ENCODE peak calls at places on chromosomes 12 and 14, in four cellular contexts. Y is A549, N is left ventricle myocardium inferior, S is kidney. O is an unnamed sample.

GRCh38 chr14:51157012-51157411 is 62.1 kb upstream of the TRIM9 start:
- DNase-seq in Y (peak; percentile 22), N (no peak), S (no peak), O (peak; percentile 49)

GRCh38 chr12:45130881-45131281 is 80.0 kb upstream of the DBX2 start:
- DNase-seq in Y (peak; percentile 28), N (no peak), S (no peak), O (peak; percentile 68)

GRCh38 chr12:20593611-20594010 is 101.5 kb upstream of the SLCO1C1 start:
- DNase-seq in Y (no peak), N (no peak), S (no peak), O (no peak)

GRCh38 chr14:54187439-54187838 is 209.4 kb upstream of the CDKN3 start:
- DNase-seq in Y (no peak), N (no peak), S (no peak), O (no peak)

GRCh38 chr14:51682411-51682810 is 30.7 kb downstream of the FRMD6 start:
- DNase-seq in Y (no peak), N (no peak), S (no peak), O (no peak)

GRCh38 chr12:49917788-49918173 is 14.1 kb upstream of the FAIM2 start:
- DNase-seq in Y (no peak), N (no peak), S (peak; percentile 43), O (peak; percentile 13)

GRCh38 chr14:93956514-93957332 is 19.6 kb downstream of the ASB2 start:
- DNase-seq in Y (no peak), N (no peak), S (no peak), O (no peak)

GRCh38 chr12:102511575-102511974 is 31.2 kb upstream of the IGF1 start:
- DNase-seq in Y (no peak), N (no peak), S (no peak), O (no peak)

GRCh38 chr12:76470028-76470939 is 89.3 kb downstream of the OSBPL8 start:
- DNase-seq in Y (peak; percentile 47), N (no peak), S (no peak), O (peak; percentile 92)

GRCh38 chr12:31578632-31579031 is 12.3 kb downstream of the DENND5B start:
- DNase-seq in Y (no peak), N (no peak), S (no peak), O (no peak)

GRCh38 chr14:71931492-71932228 is 569 bp upstream of the RGS6 start:
- DNase-seq in Y (no peak), N (peak; percentile 34), S (no peak), O (no peak)

GRCh38 chr12:32292175-32292574 is 107.2 kb upstream of the FGD4 start:
- DNase-seq in Y (no peak), N (no peak), S (no peak), O (no peak)

GRCh38 chr12:14238224-14238792 is 127.2 kb upstream of the ATF7IP start:
- DNase-seq in Y (no peak), N (no peak), S (no peak), O (peak; percentile 52)

GRCh38 chr12:123106640-123107359 is 44.1 kb downstream of the PITPNM2 start:
- DNase-seq in Y (no peak), N (peak; percentile 57), S (peak; percentile 83), O (no peak)

GRCh38 chr12:17139926-17140325 is 534.0 kb upstream of the LMO3 start:
- DNase-seq in Y (no peak), N (no peak), S (no peak), O (peak; percentile 52)

GRCh38 chr12:89370850-89371249 is 18.5 kb upstream of the DUSP6 start:
- DNase-seq in Y (no peak), N (no peak), S (no peak), O (peak; percentile 99)

GRCh38 chr12:25692115-25693035 is 139.3 kb upstream of the LMNTD1 start:
- DNase-seq in Y (no peak), N (no peak), S (no peak), O (no peak)
- H3K4me3 ChIP-seq in Y (no peak overlapping the region), N (no peak overlapping the region), S (no peak overlapping the region), O (no peak overlapping the region)

DNA sequence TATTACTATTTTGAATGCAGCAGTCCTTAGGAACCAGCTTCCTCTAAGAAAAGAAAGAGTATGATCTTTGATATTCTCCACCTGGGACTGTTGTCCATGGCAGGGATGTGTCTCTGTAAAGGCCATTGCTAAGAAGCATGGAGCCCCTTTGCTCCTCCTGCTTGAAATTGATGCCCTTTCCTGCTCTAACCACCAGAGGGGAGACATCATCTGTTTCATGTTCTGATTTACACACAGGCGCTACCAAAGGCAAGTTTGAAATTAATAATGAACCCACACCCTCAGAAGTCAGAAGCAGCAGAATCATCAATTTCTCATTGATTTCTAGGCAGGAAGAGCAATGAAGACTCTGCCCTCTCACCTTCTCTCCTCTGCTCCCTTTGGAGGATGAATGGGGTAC is 253.8 kb downstream of the RMST start:
- DNase-seq in Y (peak; percentile 5), N (no peak), S (no peak), O (peak; percentile 22)
- TF ChIP-seq CTCF in Y (no peak), N (peak; percentile 41), S (no peak), O (peak; percentile 33)

GRCh38 chr12:113424915-113425823 is 3.0 kb downstream of the SDSL start:
- DNase-seq in Y (peak; percentile 58), N (peak; percentile 59), S (no peak), O (peak; percentile 60)
- H3K4me3 ChIP-seq in Y (no peak overlapping the region), N (no peak overlapping the region), S (no peak overlapping the region), O (no peak overlapping the region)

GRCh38 chr14:32998433-32998832 is 59.8 kb downstream of the NPAS3 start:
- DNase-seq in Y (no peak), N (no peak), S (no peak), O (peak; percentile 36)
- TF ChIP-seq CTCF in Y (peak; percentile 7), N (peak; percentile 62), S (peak; percentile 37), O (peak; percentile 47)